ENCODE peak calls at places on chromosomes 5 and 9, in ten cellular contexts. T, D, K, G, M, R, Z, Y, V and P are unnamed samples. For H3K4me1, the result is how much of the 10 kb centered on the place peaks cover.

GRCh38 chr9:83432104-83432627 is 106.0 kb downstream of the FRMD3 start:
- DNase-seq in T (peak), D (peak), K (no peak), G (peak), M (peak), R (peak), Z (peak), Y (no peak), V (no peak), P (peak)

GRCh38 chr9:33133186-33133585 is 34.0 kb downstream of the B4GALT1 start:
- DNase-seq in T (no peak), D (no peak), K (no peak), G (no peak), M (no peak), R (no peak), Z (no peak), Y (peak), V (no peak), P (no peak)

GRCh38 chr9:2676466-2676865 is 40.8 kb upstream of the KCNV2 start:
- DNase-seq in T (peak), D (no peak), K (no peak), G (no peak), M (no peak), R (peak), Z (no peak), Y (no peak), V (no peak), P (no peak)

GRCh38 chr9:16316406-16316805 is 554.1 kb downstream of the BNC2 start:
- DNase-seq in T (no peak), D (no peak), K (no peak), G (no peak), M (no peak), R (no peak), Z (no peak), Y (no peak), V (no peak), P (no peak)

GRCh38 chr5:178213003-178213449 is 8.7 kb downstream of the HNRNPAB start:
- DNase-seq in T (no peak), D (peak), K (no peak), G (no peak), M (no peak), R (no peak), Z (no peak), Y (no peak), V (no peak), P (no peak)

GRCh38 chr9:129459550-129460322 is 161.2 kb downstream of the C9orf50 start:
- DNase-seq in T (no peak), D (no peak), K (no peak), G (no peak), M (no peak), R (peak), Z (no peak), Y (no peak), V (no peak), P (no peak)

GRCh38 chr5:113806250-113806649 is 292.8 kb downstream of the YTHDC2 start:
- DNase-seq in T (no peak), D (no peak), K (no peak), G (no peak), M (no peak), R (no peak), Z (peak), Y (peak), V (no peak), P (no peak)

GRCh38 chr9:137030931-137031527 is 859 bp downstream of the FUT7 start:
- DNase-seq in T (no peak), D (no peak), K (no peak), G (no peak), M (no peak), R (no peak), Z (no peak), Y (no peak), V (no peak), P (no peak)

GRCh38 chr9:16626577-16627130 is 243.8 kb downstream of the BNC2 start:
- DNase-seq in T (no peak), D (peak), K (no peak), G (peak), M (no peak), R (peak), Z (no peak), Y (no peak), V (no peak), P (no peak)

DNA sequence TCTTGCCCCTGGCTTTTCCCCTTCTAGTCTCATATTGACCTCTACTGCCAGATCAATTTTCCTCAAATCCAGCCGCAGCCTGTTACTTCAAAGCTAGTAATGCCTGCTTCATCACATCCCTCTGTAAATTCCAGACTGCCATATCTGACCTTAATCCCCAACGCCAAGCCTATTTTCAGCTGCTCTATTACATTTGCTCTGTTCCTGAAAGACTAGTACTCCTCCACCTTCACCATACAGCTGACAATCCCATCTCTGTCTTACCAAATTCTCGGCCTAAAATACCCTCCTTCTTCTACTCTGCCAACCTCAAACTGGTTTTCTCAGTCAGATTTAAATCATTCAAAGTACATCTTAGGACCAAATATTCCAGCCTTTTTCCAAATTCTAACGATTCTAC is 420.2 kb downstream of the RAB3C start:
- DNase-seq in T (no peak), D (no peak), K (no peak), G (no peak), M (no peak), R (no peak), Z (no peak), Y (no peak), V (no peak), P (no peak)
- H3K4me1 ChIP-seq in T (under half), D (under half), K (under half), G (under half), M (under half), R (under half), Z (under half), Y (under half), V (under half), P (under half)

DNA sequence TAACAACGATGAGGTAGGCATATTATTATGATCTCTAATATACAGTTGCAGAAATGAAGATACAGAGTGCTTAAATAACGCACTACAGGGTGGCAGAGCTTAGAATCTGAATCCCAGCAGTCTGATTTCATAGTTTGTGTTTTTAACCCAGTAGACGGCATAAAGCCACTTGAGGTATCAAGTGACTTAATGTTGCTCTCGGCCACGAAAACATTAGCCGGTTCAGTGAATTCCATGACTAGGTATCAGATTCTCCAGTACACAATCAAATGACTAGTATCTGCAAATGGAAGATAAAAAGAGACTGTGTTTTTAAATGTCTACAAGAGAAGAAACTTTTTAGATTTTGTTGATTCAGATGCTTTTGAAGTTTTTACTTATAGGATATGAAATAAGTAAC is 24.8 kb downstream of the SMC2 start:
- DNase-seq in T (no peak), D (no peak), K (no peak), G (no peak), M (no peak), R (no peak), Z (no peak), Y (no peak), V (no peak), P (no peak)
- H3K27ac ChIP-seq in T (no peak), D (no peak), K (no peak), G (no peak), M (no peak), R (no peak), Z (no peak), Y (no peak), V (no peak), P (no peak)

GRCh38 chr5:143313298-143313852 is 90.1 kb downstream of the NR3C1 start:
- DNase-seq in T (no peak), D (no peak), K (no peak), G (no peak), M (no peak), R (no peak), Z (no peak), Y (no peak), V (no peak), P (no peak)

GRCh38 chr5:143315214-143315613 is 88.3 kb downstream of the NR3C1 start:
- DNase-seq in T (no peak), D (no peak), K (no peak), G (no peak), M (no peak), R (no peak), Z (no peak), Y (no peak), V (no peak), P (no peak)

GRCh38 chr5:143312822-143313221 is 90.7 kb downstream of the NR3C1 start:
- DNase-seq in T (no peak), D (peak), K (no peak), G (no peak), M (no peak), R (no peak), Z (no peak), Y (peak), V (no peak), P (no peak)

GRCh38 chr5:143314664-143315063 is 88.8 kb downstream of the NR3C1 start:
- DNase-seq in T (no peak), D (peak), K (no peak), G (no peak), M (no peak), R (no peak), Z (peak), Y (peak), V (no peak), P (no peak)

GRCh38 chr5:143314123-143314522 is 89.4 kb downstream of the NR3C1 start:
- DNase-seq in T (no peak), D (no peak), K (no peak), G (no peak), M (no peak), R (no peak), Z (no peak), Y (no peak), V (no peak), P (no peak)
- H3K4me1 ChIP-seq in T (under half), D (half or more), K (under half), G (half or more), M (under half), R (under half), Z (under half), Y (half or more), V (under half), P (under half)

DNA sequence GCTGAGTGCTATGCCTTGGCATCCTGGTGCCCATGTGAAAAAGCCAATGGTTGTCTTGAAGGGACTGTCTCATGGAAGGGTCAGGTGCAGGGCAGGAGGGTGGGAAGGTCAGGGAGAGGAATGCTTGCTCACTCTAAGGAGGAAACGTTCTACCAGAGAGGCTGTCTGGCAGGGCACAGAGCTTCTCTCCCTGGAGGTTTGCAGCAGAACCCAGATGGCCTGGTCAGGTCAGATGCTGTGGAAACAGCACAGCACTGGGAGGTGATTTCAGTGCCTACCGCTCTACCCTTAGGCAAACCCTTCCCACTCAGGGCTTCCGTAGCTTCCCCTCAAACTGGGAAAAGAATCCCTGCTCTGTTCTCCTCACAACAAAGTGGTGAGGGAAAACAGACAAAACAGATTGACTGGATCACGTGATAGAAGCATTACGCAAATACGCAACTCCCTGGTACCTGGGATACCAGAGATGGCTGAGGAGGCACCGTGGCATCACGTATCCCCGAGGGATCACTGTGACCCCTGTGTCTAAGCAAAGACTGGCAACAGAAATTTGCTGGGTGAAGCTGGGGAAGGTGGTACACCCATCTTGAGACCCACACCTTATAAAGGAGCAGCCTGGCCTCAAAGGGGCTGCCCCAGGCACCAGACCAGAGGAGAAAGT is 3.9 kb upstream of the MGAT1 start:
- DNase-seq in T (no peak), D (peak), K (no peak), G (peak), M (no peak), R (no peak), Z (no peak), Y (no peak), V (peak), P (no peak)
- H3K27ac ChIP-seq in T (peak), D (peak), K (peak), G (no peak), M (peak), R (peak), Z (no peak), Y (no peak), V (peak), P (peak)

DNA sequence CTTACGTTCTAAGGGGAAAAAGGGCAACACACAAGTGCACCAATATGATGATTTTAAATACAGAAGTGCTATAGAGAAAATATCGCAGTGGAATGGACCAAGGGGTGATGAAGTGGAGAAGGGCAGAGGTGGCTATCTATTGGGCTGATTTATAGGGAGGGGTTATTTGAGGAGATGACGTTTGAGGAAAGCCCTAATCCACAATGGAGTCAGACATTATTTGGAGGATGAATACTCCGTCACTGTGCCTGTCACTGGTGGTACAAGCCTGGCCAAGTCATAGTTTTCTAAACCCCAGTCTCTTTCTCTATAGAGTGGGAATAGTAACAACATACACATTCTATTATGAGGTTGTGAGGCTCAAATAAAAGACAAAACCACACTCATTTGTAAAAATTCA is 48.5 kb downstream of the MEF2C start:
- DNase-seq in T (no peak), D (no peak), K (no peak), G (no peak), M (no peak), R (no peak), Z (no peak), Y (no peak), V (no peak), P (no peak)
- H3K4me1 ChIP-seq in T (under half), D (under half), K (under half), G (under half), M (under half), R (under half), Z (under half), Y (under half), V (half or more), P (under half)

GRCh38 chr5:96066386-96066719 is 104.7 kb upstream of the ELL2 start:
- DNase-seq in T (no peak), D (no peak), K (no peak), G (no peak), M (no peak), R (no peak), Z (no peak), Y (no peak), V (peak), P (no peak)

GRCh38 chr5:96065577-96066385 is 104.1 kb upstream of the ELL2 start:
- DNase-seq in T (no peak), D (no peak), K (no peak), G (no peak), M (no peak), R (no peak), Z (no peak), Y (no peak), V (no peak), P (no peak)

GRCh38 chr5:96067251-96067650 is 105.6 kb upstream of the ELL2 start:
- DNase-seq in T (no peak), D (no peak), K (no peak), G (no peak), M (no peak), R (no peak), Z (no peak), Y (no peak), V (no peak), P (no peak)

GRCh38 chr5:96070625-96071246 is 109.1 kb upstream of the ELL2 start:
- DNase-seq in T (no peak), D (no peak), K (no peak), G (no peak), M (no peak), R (no peak), Z (no peak), Y (no peak), V (peak), P (no peak)

DNA sequence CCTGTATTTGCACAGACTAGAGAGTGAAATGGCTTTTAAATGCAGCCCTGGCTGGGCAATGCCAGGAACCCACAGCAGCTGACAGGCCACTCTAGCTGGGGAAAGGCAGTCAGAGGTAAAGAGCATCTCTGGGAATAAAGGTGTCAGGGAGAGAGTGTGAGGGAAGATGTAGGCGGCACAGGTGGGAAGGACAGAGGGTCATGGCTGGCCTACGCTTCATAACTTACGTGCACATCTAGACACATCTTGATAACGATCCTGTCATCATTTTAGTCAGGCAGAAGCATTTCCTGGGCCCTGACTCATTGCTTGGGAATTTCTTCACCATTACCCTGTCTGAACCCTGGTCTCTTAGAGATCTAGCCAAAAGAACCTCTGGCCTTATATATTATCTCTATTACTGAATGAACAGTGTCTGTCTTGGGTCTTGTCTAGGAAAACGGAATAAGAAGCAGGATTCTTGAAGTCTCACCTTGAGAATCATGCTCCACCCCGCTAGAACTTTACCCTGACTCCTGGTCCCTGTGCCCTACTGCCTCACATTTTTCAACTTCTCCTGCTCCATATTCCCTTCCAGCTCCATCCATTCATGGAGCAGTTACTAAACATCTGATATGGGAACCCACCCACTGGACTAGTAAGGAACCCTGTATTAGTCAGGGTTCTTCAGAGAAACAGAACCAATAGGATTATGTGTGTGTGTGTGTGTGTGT is 106.4 kb upstream of the ELL2 start:
- DNase-seq in T (peak), D (peak), K (no peak), G (peak), M (no peak), R (no peak), Z (peak), Y (peak), V (no peak), P (peak)
- H3K27ac ChIP-seq in T (peak), D (peak), K (no peak), G (peak), M (no peak), R (no peak), Z (no peak), Y (peak), V (no peak), P (no peak)

GRCh38 chr9:97635026-97635425 is 1.4 kb downstream of the NCBP1 start:
- DNase-seq in T (no peak), D (no peak), K (no peak), G (no peak), M (no peak), R (no peak), Z (no peak), Y (no peak), V (no peak), P (no peak)

GRCh38 chr9:97636903-97637302 is 3.3 kb downstream of the NCBP1 start:
- DNase-seq in T (no peak), D (no peak), K (no peak), G (no peak), M (no peak), R (no peak), Z (no peak), Y (no peak), V (no peak), P (no peak)

GRCh38 chr9:97640290-97640689 is 6.7 kb downstream of the NCBP1 start:
- DNase-seq in T (no peak), D (no peak), K (no peak), G (no peak), M (no peak), R (no peak), Z (no peak), Y (no peak), V (no peak), P (peak)

GRCh38 chr9:97633859-97634485 is 351 bp downstream of the NCBP1 start:
- DNase-seq in T (no peak), D (no peak), K (no peak), G (no peak), M (no peak), R (no peak), Z (no peak), Y (peak), V (peak), P (no peak)

GRCh38 chr9:97638666-97639065 is 5.0 kb downstream of the NCBP1 start:
- DNase-seq in T (no peak), D (no peak), K (no peak), G (no peak), M (no peak), R (no peak), Z (peak), Y (no peak), V (no peak), P (no peak)
- H3K4me1 ChIP-seq in T (under half), D (under half), K (under half), G (under half), M (under half), R (under half), Z (under half), Y (under half), V (under half), P (under half)

DNA sequence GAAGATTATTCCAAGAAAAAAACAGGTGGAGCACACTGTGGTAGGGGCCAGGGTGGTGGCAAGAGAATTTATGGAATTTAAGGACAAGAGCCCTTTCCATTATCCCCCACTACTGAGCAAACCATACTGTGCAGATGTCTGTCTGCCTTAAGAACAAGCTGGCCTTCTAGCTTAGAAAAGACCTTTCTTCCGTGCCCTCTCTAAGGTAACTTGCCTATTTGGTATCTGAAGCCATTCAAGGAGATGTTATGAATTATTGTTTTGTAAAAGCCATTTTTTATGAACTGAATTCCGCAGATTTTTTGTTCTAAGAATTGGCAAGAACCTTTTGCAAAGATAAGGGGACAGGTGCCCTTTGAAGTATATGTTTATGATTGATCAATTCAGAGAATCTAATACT is 20.9 kb downstream of the GRAMD2B start:
- DNase-seq in T (no peak), D (no peak), K (no peak), G (no peak), M (no peak), R (no peak), Z (no peak), Y (no peak), V (no peak), P (no peak)
- H3K27ac ChIP-seq in T (no peak), D (no peak), K (no peak), G (no peak), M (no peak), R (no peak), Z (no peak), Y (peak), V (peak), P (no peak)